ENCODE peak calls at places on chromosome 14, in five cellular contexts. D is brain microvascular endothelial cell, C is thoracic aorta, Z is transverse colon, M is A549. H is an unnamed sample.

GRCh38 chr14:57833304-57833703 is 32.6 kb downstream of the SLC35F4 start:
- DNase-seq in D (peak), M (peak), Z (no peak), C (peak), H (peak)

GRCh38 chr14:102819176-102819628 is 42.0 kb downstream of the TRAF3 start:
- DNase-seq in D (no peak), M (no peak), C (no peak), Z (peak), H (no peak)

GRCh38 chr14:92386637-92387036 is 63.7 kb downstream of the SLC24A4 start:
- DNase-seq in D (no peak), Z (no peak), C (no peak), M (no peak), H (no peak)

GRCh38 chr14:59595071-59595470 is 18.5 kb upstream of the CCDC175 start:
- DNase-seq in M (no peak), Z (peak), C (no peak), D (no peak), H (no peak)

GRCh38 chr14:102899516-102899900 is 23.0 kb upstream of the AMN start:
- DNase-seq in Z (no peak), D (no peak), C (no peak), M (no peak), H (no peak)

GRCh38 chr14:103736546-103737431 is 21.2 kb downstream of the ZFYVE21 start:
- DNase-seq in M (no peak), Z (no peak), C (no peak), D (no peak), H (no peak)

GRCh38 chr14:68576496-68577244 is 216.2 kb downstream of the ZFP36L1 start:
- DNase-seq in M (peak), C (no peak), D (peak), Z (no peak), H (no peak)

GRCh38 chr14:73788871-73789590 is 62.6 kb upstream of the PTGR2 start:
- DNase-seq in C (no peak), D (no peak), M (no peak), Z (no peak), H (no peak)

GRCh38 chr14:90510208-90510607 is 113.4 kb downstream of the CALM1 start:
- DNase-seq in C (no peak), M (no peak), Z (peak), D (no peak), H (no peak)

GRCh38 chr14:104264495-104265265 is 126.3 kb downstream of the KIF26A start:
- DNase-seq in D (no peak), Z (no peak), M (no peak), C (no peak), H (no peak)

GRCh38 chr14:33847066-33847465 is 103.8 kb downstream of the EGLN3 start:
- DNase-seq in D (no peak), C (no peak), Z (no peak), M (no peak), H (no peak)

GRCh38 chr14:95313707-95314106 is 6.0 kb downstream of the CLMN start:
- DNase-seq in D (peak), M (peak), C (no peak), Z (peak), H (peak)

GRCh38 chr14:32426596-32427408 is 97.7 kb downstream of the AKAP6 start:
- DNase-seq in Z (no peak), C (no peak), D (no peak), M (no peak), H (no peak)

GRCh38 chr14:32354716-32355115 is 25.6 kb downstream of the AKAP6 start:
- DNase-seq in D (no peak), C (no peak), M (no peak), Z (no peak), H (no peak)

GRCh38 chr14:22796087-22796707 is 19.0 kb downstream of the SLC7A7 start:
- DNase-seq in C (no peak), D (no peak), M (no peak), Z (no peak), H (no peak)

GRCh38 chr14:26863736-26864135 is 265.9 kb upstream of the NOVA1 start:
- DNase-seq in C (no peak), D (no peak), M (no peak), Z (no peak), H (no peak)

GRCh38 chr14:60396718-60397343 is 89.0 kb downstream of the C14orf39 start:
- DNase-seq in C (no peak), D (no peak), M (no peak), Z (no peak), H (peak)

GRCh38 chr14:55938249-55938791 is 179.9 kb upstream of the PELI2 start:
- DNase-seq in Z (peak), M (no peak), D (no peak), C (no peak), H (peak)

GRCh38 chr14:93959239-93960107 is 16.9 kb downstream of the ASB2 start:
- DNase-seq in Z (peak), D (peak), C (peak), M (peak), H (peak)

GRCh38 chr14:90091393-90091792 is 29.6 kb downstream of the KCNK13 start:
- DNase-seq in M (no peak), D (peak), C (no peak), Z (no peak), H (peak)

GRCh38 chr14:83660597-83660996 is 1869.3 kb upstream of the FLRT2 start:
- DNase-seq in Z (no peak), M (no peak), D (no peak), C (no peak), H (no peak)

GRCh38 chr14:93023802-93024434 is 91.8 kb downstream of the ITPK1 start:
- DNase-seq in Z (no peak), D (no peak), M (no peak), C (no peak), H (no peak)

GRCh38 chr14:62694075-62694474 is 351.2 kb downstream of the KCNH5 start:
- DNase-seq in Z (no peak), C (no peak), M (no peak), D (peak), H (no peak)

GRCh38 chr14:58796636-58797429 is 159.1 kb downstream of the DACT1 start:
- DNase-seq in C (no peak), Z (no peak), M (no peak), D (no peak), H (no peak)

GRCh38 chr14:100568164-100568997 is 18.8 kb downstream of the BEGAIN start:
- DNase-seq in C (no peak), D (no peak), M (no peak), Z (no peak), H (no peak)
- H3K4me3 ChIP-seq in C (peak), D (no peak), M (peak), Z (peak), H (peak)

DNA sequence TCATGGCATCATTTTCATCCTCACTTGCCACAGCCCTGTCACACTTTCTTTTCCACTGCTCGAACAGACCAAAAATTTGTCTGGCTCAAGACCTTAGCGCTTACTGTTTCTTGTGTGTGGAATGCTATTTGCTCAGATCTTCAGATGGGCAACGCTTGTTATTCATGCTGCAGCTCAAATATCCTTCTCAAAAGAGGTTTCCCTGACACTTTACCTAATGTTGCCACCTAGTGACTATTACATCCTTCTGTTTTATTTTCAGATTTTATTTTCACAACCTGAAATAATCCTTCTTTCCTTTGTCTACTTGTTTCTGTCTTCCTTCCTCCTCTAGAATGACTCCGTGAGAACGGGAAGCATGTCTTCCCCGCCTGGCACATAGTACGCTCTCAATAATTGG is 5.6 kb downstream of the FBXO33 start:
- DNase-seq in Z (no peak), D (peak), C (no peak), M (no peak), H (peak)
- TF ChIP-seq CTCF in Z (no peak), D (peak), C (no peak), M (peak), H (peak)

GRCh38 chr14:96902004-96902403 is 104.8 kb downstream of the VRK1 start:
- DNase-seq in D (no peak), Z (no peak), C (no peak), M (no peak), H (no peak)
- H3K4me3 ChIP-seq in D (no peak), Z (no peak), C (no peak), M (no peak), H (no peak)

DNA sequence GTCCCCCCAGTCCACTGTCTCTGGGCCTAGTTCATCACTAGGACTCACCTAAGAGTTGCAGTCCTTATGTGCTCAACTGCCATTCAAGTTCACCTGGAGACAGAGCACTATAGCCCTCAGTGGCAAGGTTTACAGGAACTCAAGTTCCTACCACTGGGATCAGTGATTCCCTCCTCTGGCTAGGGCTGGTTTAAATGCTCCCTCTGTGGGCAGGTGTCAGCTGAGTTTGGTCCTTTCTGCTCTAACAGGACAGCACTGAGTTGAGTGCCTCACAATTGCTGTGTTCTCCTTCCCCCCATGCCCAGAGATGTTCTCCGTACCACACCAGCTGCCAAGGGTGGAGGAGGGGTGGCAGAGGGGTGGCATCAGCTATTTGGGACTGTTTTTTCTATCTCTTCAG is 20.8 kb upstream of the SAV1 start:
- DNase-seq in Z (no peak), D (no peak), M (no peak), C (no peak), H (no peak)
- TF ChIP-seq CTCF in Z (no peak), D (no peak), M (no peak), C (no peak), H (no peak)